ENCODE peak calls at places on chromosomes 4 and X, in eight cellular contexts. One of them, this sample, is unnamed.
A peak's percentile ranks its signal among the peaks of the same experiment; 100 is the strongest.

GRCh38 chrX:150486011-150486410 is 82.4 kb upstream of the MTM1 start:
- DNase-seq in HFFc6: peak; percentile 42
- DNase-seq in SK-N-SH: peak; percentile 32
- DNase-seq in lung: no peak
- DNase-seq in cardiac fibroblast: peak; percentile 69
- DNase-seq in choroid plexus epithelial cell: peak; percentile 74
- DNase-seq in H9: peak; percentile 64
- DNase-seq in fibroblast of pulmonary artery: peak; percentile 71
- DNase-seq in this sample: no peak

GRCh38 chr4:54683616-54684346 is 26.0 kb downstream of the KIT start:
- DNase-seq in fibroblast of pulmonary artery: peak; percentile 31
- DNase-seq in choroid plexus epithelial cell: peak; percentile 26
- DNase-seq in H9: peak; percentile 41
- DNase-seq in HFFc6: peak; percentile 47
- DNase-seq in SK-N-SH: no peak
- DNase-seq in cardiac fibroblast: peak; percentile 57
- DNase-seq in lung: no peak
- DNase-seq in this sample: peak; percentile 48

GRCh38 chr4:111991797-111992196 is 153.5 kb upstream of the FAM241A start:
- DNase-seq in SK-N-SH: no peak
- DNase-seq in HFFc6: peak; percentile 70
- DNase-seq in H9: no peak
- DNase-seq in fibroblast of pulmonary artery: peak; percentile 67
- DNase-seq in choroid plexus epithelial cell: peak; percentile 76
- DNase-seq in lung: peak; percentile 28
- DNase-seq in cardiac fibroblast: peak; percentile 77
- DNase-seq in this sample: no peak

GRCh38 chr4:21947768-21948346 is 715 bp downstream of the KCNIP4 start:
- DNase-seq in cardiac fibroblast: no peak
- DNase-seq in lung: no peak
- DNase-seq in choroid plexus epithelial cell: no peak
- DNase-seq in HFFc6: no peak
- DNase-seq in fibroblast of pulmonary artery: no peak
- DNase-seq in H9: no peak
- DNase-seq in SK-N-SH: no peak
- DNase-seq in this sample: no peak

GRCh38 chr4:98728871-98729270 is 70.5 kb upstream of the TSPAN5 start:
- DNase-seq in H9: no peak
- DNase-seq in fibroblast of pulmonary artery: no peak
- DNase-seq in SK-N-SH: peak; percentile 7
- DNase-seq in choroid plexus epithelial cell: no peak
- DNase-seq in cardiac fibroblast: no peak
- DNase-seq in HFFc6: no peak
- DNase-seq in lung: no peak
- DNase-seq in this sample: no peak

GRCh38 chr4:8320386-8320750 is 50.8 kb downstream of the HTRA3 start:
- DNase-seq in choroid plexus epithelial cell: peak; percentile 35
- DNase-seq in HFFc6: no peak
- DNase-seq in SK-N-SH: no peak
- DNase-seq in cardiac fibroblast: no peak
- DNase-seq in H9: peak; percentile 60
- DNase-seq in lung: no peak
- DNase-seq in fibroblast of pulmonary artery: no peak
- DNase-seq in this sample: peak; percentile 10

GRCh38 chr4:161762796-161763195 is 401.0 kb downstream of the FSTL5 start:
- DNase-seq in cardiac fibroblast: peak; percentile 32
- DNase-seq in fibroblast of pulmonary artery: peak; percentile 51
- DNase-seq in choroid plexus epithelial cell: peak; percentile 90
- DNase-seq in SK-N-SH: no peak
- DNase-seq in H9: no peak
- DNase-seq in HFFc6: no peak
- DNase-seq in lung: no peak
- DNase-seq in this sample: no peak

GRCh38 chr4:56301181-56302076 is 85.9 kb downstream of the AASDH start:
- DNase-seq in H9: peak; percentile 71
- DNase-seq in SK-N-SH: peak; percentile 75
- DNase-seq in lung: peak; percentile 61
- DNase-seq in choroid plexus epithelial cell: peak; percentile 96
- DNase-seq in fibroblast of pulmonary artery: peak; percentile 95
- DNase-seq in HFFc6: peak; percentile 90
- DNase-seq in cardiac fibroblast: peak; percentile 94
- DNase-seq in this sample: peak; percentile 26

GRCh38 chrX:55007633-55008032 is 7.5 kb downstream of the APEX2 start:
- DNase-seq in cardiac fibroblast: peak; percentile 67
- DNase-seq in fibroblast of pulmonary artery: peak; percentile 74
- DNase-seq in SK-N-SH: no peak
- DNase-seq in HFFc6: peak; percentile 43
- DNase-seq in choroid plexus epithelial cell: peak; percentile 52
- DNase-seq in lung: peak; percentile 41
- DNase-seq in H9: no peak
- DNase-seq in this sample: no peak

GRCh38 chrX:1443496-1444075 is 9.1 kb downstream of the ASMTL start:
- DNase-seq in choroid plexus epithelial cell: no peak
- DNase-seq in HFFc6: no peak
- DNase-seq in H9: peak; percentile 7
- DNase-seq in SK-N-SH: no peak
- DNase-seq in lung: no peak
- DNase-seq in fibroblast of pulmonary artery: no peak
- DNase-seq in cardiac fibroblast: no peak
- DNase-seq in this sample: no peak

GRCh38 chr4:173333658-173334084 is 487 bp downstream of the HMGB2 start:
- DNase-seq in cardiac fibroblast: no peak
- DNase-seq in H9: peak; percentile 36
- DNase-seq in HFFc6: peak; percentile 8
- DNase-seq in SK-N-SH: peak; percentile 71
- DNase-seq in fibroblast of pulmonary artery: peak; percentile 40
- DNase-seq in choroid plexus epithelial cell: peak; percentile 40
- DNase-seq in lung: peak; percentile 56
- DNase-seq in this sample: no peak

GRCh38 chr4:121138014-121138413 is 26.1 kb downstream of the TNIP3 start:
- DNase-seq in H9: no peak
- DNase-seq in HFFc6: no peak
- DNase-seq in SK-N-SH: no peak
- DNase-seq in choroid plexus epithelial cell: no peak
- DNase-seq in lung: no peak
- DNase-seq in fibroblast of pulmonary artery: no peak
- DNase-seq in cardiac fibroblast: no peak
- DNase-seq in this sample: no peak

GRCh38 chr4:56772134-56772533 is 49.4 kb downstream of the SPINK2 start:
- DNase-seq in HFFc6: no peak
- DNase-seq in choroid plexus epithelial cell: no peak
- DNase-seq in H9: no peak
- DNase-seq in fibroblast of pulmonary artery: no peak
- DNase-seq in cardiac fibroblast: no peak
- DNase-seq in SK-N-SH: no peak
- DNase-seq in lung: no peak
- DNase-seq in this sample: no peak

GRCh38 chr4:114078636-114079035 is 99.2 kb upstream of the ARSJ start:
- DNase-seq in cardiac fibroblast: peak; percentile 12
- DNase-seq in SK-N-SH: no peak
- DNase-seq in fibroblast of pulmonary artery: peak; percentile 17
- DNase-seq in HFFc6: peak; percentile 0
- DNase-seq in H9: no peak
- DNase-seq in choroid plexus epithelial cell: no peak
- DNase-seq in lung: no peak
- DNase-seq in this sample: no peak

GRCh38 chrX:16136080-16136479 is 12.7 kb downstream of the GRPR start:
- DNase-seq in HFFc6: no peak
- DNase-seq in H9: no peak
- DNase-seq in fibroblast of pulmonary artery: no peak
- DNase-seq in SK-N-SH: no peak
- DNase-seq in lung: no peak
- DNase-seq in choroid plexus epithelial cell: no peak
- DNase-seq in cardiac fibroblast: no peak
- DNase-seq in this sample: no peak

GRCh38 chrX:16140983-16141382 is 17.6 kb downstream of the GRPR start:
- DNase-seq in SK-N-SH: no peak
- DNase-seq in fibroblast of pulmonary artery: no peak
- DNase-seq in H9: no peak
- DNase-seq in choroid plexus epithelial cell: no peak
- DNase-seq in cardiac fibroblast: no peak
- DNase-seq in lung: no peak
- DNase-seq in HFFc6: no peak
- DNase-seq in this sample: no peak

GRCh38 chrX:16140448-16140847 is 17.1 kb downstream of the GRPR start:
- DNase-seq in choroid plexus epithelial cell: no peak
- DNase-seq in H9: no peak
- DNase-seq in lung: no peak
- DNase-seq in SK-N-SH: no peak
- DNase-seq in cardiac fibroblast: no peak
- DNase-seq in fibroblast of pulmonary artery: no peak
- DNase-seq in HFFc6: no peak
- DNase-seq in this sample: no peak

GRCh38 chrX:16137416-16138107 is 14.2 kb downstream of the GRPR start:
- DNase-seq in SK-N-SH: no peak
- DNase-seq in HFFc6: no peak
- DNase-seq in H9: no peak
- DNase-seq in choroid plexus epithelial cell: no peak
- DNase-seq in cardiac fibroblast: no peak
- DNase-seq in lung: no peak
- DNase-seq in fibroblast of pulmonary artery: no peak
- DNase-seq in this sample: no peak

DNA sequence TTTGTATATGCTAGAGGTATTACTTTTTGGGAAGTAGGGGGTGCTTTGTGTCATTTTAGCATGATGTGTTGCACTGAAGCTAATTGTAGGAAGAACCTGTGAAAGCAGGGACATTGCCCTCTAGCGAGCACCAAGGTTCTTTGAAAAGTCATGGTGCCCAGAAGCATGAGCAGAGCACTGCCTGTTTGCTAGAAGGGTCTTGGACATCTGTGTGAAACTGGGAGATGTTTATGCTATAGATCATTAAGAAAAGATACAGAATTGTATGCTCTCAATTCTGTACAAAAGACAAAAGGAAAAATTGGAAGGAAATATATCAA is 14.7 kb downstream of the GRPR start:
- DNase-seq in H9: no peak
- DNase-seq in HFFc6: no peak
- DNase-seq in SK-N-SH: no peak
- DNase-seq in cardiac fibroblast: peak; percentile 23
- DNase-seq in fibroblast of pulmonary artery: peak; percentile 8
- DNase-seq in lung: no peak
- DNase-seq in choroid plexus epithelial cell: peak; percentile 17
- DNase-seq in this sample: no peak
- TF ChIP-seq CTCF in H9: peak; percentile 70
- TF ChIP-seq CTCF in HFFc6: no peak
- TF ChIP-seq CTCF in SK-N-SH: no peak
- TF ChIP-seq CTCF in cardiac fibroblast: peak; percentile 22
- TF ChIP-seq CTCF in fibroblast of pulmonary artery: peak; percentile 29
- TF ChIP-seq CTCF in lung: no peak
- TF ChIP-seq CTCF in choroid plexus epithelial cell: peak; percentile 41
- TF ChIP-seq CTCF in this sample: no peak

DNA sequence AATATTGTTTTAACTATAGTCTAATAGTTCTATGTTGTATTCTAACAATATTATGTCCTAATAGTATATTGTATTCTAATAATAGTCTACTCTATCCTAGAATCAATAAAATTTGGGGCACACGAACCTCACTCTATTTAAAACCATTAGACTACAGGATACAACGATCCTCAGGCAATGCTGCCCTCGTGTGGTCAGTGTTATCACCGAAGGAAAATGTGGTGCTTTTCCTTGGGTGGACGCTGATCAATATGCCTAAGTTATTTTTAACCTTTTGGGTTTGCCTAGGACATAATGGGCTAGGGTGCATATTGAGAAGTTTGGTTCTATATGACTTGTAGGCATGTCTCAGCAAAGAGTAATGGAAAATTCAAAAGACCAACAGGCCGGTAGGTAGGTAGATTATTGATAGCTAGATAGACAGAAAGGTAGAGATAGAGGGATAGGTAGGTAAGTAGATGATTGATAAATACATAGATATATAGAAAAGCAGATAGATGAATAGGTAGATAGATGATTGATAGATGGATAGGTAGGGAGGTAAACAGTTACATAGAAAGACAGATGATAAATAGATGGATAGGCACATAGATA is 75.1 kb downstream of the PRKX start:
- DNase-seq in choroid plexus epithelial cell: peak; percentile 58
- DNase-seq in SK-N-SH: peak; percentile 57
- DNase-seq in fibroblast of pulmonary artery: peak; percentile 54
- DNase-seq in cardiac fibroblast: peak; percentile 52
- DNase-seq in HFFc6: peak; percentile 14
- DNase-seq in H9: no peak
- DNase-seq in lung: no peak
- DNase-seq in this sample: no peak
- TF ChIP-seq CTCF in choroid plexus epithelial cell: peak; percentile 64
- TF ChIP-seq CTCF in SK-N-SH: peak; percentile 89
- TF ChIP-seq CTCF in fibroblast of pulmonary artery: peak; percentile 53
- TF ChIP-seq CTCF in cardiac fibroblast: peak; percentile 47
- TF ChIP-seq CTCF in HFFc6: peak; percentile 82
- TF ChIP-seq CTCF in H9: peak; percentile 91
- TF ChIP-seq CTCF in lung: peak; percentile 36
- TF ChIP-seq CTCF in this sample: peak; percentile 42

DNA sequence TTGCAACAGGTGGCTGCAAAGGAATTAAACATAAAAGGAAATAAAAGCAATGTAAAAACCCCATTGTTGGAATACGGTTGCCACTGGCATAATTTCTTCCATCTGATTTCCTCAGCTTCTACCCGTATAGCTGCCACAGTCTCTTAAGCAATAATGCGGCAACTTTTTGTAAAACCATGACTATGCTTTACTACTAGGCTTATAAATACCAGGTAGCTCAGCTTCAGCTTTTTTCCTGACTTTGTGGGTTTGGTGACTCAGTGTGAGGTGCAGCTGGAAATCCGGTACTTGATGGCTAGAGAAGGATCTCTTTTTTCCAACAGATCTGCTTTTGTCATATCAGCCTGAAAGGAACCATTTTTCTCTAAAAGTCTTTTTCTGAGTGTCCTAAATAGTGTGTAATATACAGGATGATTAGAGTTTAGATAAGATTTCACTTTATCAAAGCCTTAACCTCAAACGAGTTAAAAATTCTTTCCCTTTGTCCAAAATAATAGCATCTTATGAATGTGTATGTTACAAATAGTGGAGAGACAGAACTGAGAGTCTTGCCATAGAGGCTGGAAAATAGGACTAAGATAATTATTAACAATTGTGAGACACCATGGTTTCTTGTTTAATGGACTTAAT is 268.1 kb downstream of the ADGRL3 start:
- DNase-seq in cardiac fibroblast: peak; percentile 83
- DNase-seq in H9: no peak
- DNase-seq in HFFc6: no peak
- DNase-seq in fibroblast of pulmonary artery: peak; percentile 45
- DNase-seq in lung: no peak
- DNase-seq in choroid plexus epithelial cell: peak; percentile 79
- DNase-seq in SK-N-SH: no peak
- DNase-seq in this sample: no peak
- TF ChIP-seq CTCF in cardiac fibroblast: no peak
- TF ChIP-seq CTCF in H9: no peak
- TF ChIP-seq CTCF in HFFc6: no peak
- TF ChIP-seq CTCF in fibroblast of pulmonary artery: no peak
- TF ChIP-seq CTCF in lung: no peak
- TF ChIP-seq CTCF in choroid plexus epithelial cell: no peak
- TF ChIP-seq CTCF in SK-N-SH: no peak
- TF ChIP-seq CTCF in this sample: no peak

GRCh38 chrX:25523574-25523973 is 507.8 kb upstream of the ARX start:
- DNase-seq in SK-N-SH: peak; percentile 37
- DNase-seq in fibroblast of pulmonary artery: peak; percentile 75
- DNase-seq in H9: peak; percentile 45
- DNase-seq in HFFc6: no peak
- DNase-seq in choroid plexus epithelial cell: peak; percentile 63
- DNase-seq in lung: no peak
- DNase-seq in cardiac fibroblast: peak; percentile 68
- DNase-seq in this sample: no peak
- TF ChIP-seq CTCF in SK-N-SH: peak; percentile 62
- TF ChIP-seq CTCF in fibroblast of pulmonary artery: peak; percentile 45
- TF ChIP-seq CTCF in H9: peak; percentile 62
- TF ChIP-seq CTCF in HFFc6: no peak
- TF ChIP-seq CTCF in choroid plexus epithelial cell: peak; percentile 55
- TF ChIP-seq CTCF in lung: no peak
- TF ChIP-seq CTCF in cardiac fibroblast: peak; percentile 35
- TF ChIP-seq CTCF in this sample: no peak

This sample was measured in natural killer cell.